ENCODE peak calls at places on chromosome 4, in four cellular contexts. Q, R, T and V are unnamed samples.

GRCh38 chr4:184320630-184321029 is 103.0 kb upstream of the ENPP6 start:
- DNase-seq in R (no peak), Q (no peak), T (no peak), V (no peak)

GRCh38 chr4:161920304-161921052 is 243.3 kb downstream of the FSTL5 start:
- DNase-seq in Q (no peak), R (no peak), T (no peak), V (no peak)

GRCh38 chr4:150173420-150173819 is 95.2 kb downstream of the DCLK2 start:
- DNase-seq in T (no peak), R (no peak), Q (no peak), V (no peak)

GRCh38 chr4:23887989-23888388 is 1.9 kb downstream of the PPARGC1A start:
- DNase-seq in T (no peak), Q (no peak), R (no peak), V (no peak)

GRCh38 chr4:138182838-138183426 is 59.2 kb downstream of the SLC7A11 start:
- DNase-seq in R (no peak), Q (no peak), T (no peak), V (peak)

GRCh38 chr4:21697583-21697982 is 251.0 kb downstream of the KCNIP4 start:
- DNase-seq in T (no peak), R (no peak), Q (no peak), V (no peak)

GRCh38 chr4:153556441-153556815 is 90.3 kb downstream of the TMEM131L start:
- DNase-seq in R (no peak), Q (no peak), T (no peak), V (no peak)

GRCh38 chr4:1194028-1194900 is 21.9 kb upstream of the SPON2 start:
- DNase-seq in R (peak), Q (peak), T (peak), V (no peak)

GRCh38 chr4:1675802-1676137 is 8.3 kb downstream of the FAM53A start:
- DNase-seq in T (no peak), R (no peak), Q (no peak), V (no peak)

GRCh38 chr4:8832130-8832930 is 39.3 kb downstream of the HMX1 start:
- DNase-seq in T (peak), R (peak), Q (no peak), V (no peak)

GRCh38 chr4:33340168-33340567 is 2620.0 kb downstream of the PCDH7 start:
- DNase-seq in R (no peak), T (no peak), Q (no peak), V (no peak)

GRCh38 chr4:124526321-124526720 is 186.2 kb downstream of the ANKRD50 start:
- DNase-seq in R (no peak), Q (no peak), T (no peak), V (no peak)

GRCh38 chr4:4671774-4672349 is 130.0 kb upstream of the STX18 start:
- DNase-seq in Q (no peak), T (no peak), R (no peak), V (no peak)

GRCh38 chr4:38132140-38132673 is 172.0 kb downstream of the PTTG2 start:
- DNase-seq in T (no peak), Q (no peak), R (no peak), V (no peak)

GRCh38 chr4:112516401-112517066 is 554 bp upstream of the NEUROG2 start:
- DNase-seq in Q (no peak), R (no peak), T (no peak), V (no peak)

GRCh38 chr4:46931981-46932380 is 22.9 kb upstream of the COX7B2 start:
- DNase-seq in R (no peak), Q (peak), T (no peak), V (peak)

GRCh38 chr4:72360075-72360474 is 208.9 kb downstream of the ADAMTS3 start:
- DNase-seq in T (no peak), R (no peak), Q (no peak), V (no peak)

GRCh38 chr4:183136880-183137279 is 37.8 kb downstream of the WWC2 start:
- DNase-seq in T (no peak), R (no peak), Q (no peak), V (no peak)

GRCh38 chr4:61254406-61254805 is 54.3 kb downstream of the ADGRL3 start:
- DNase-seq in T (no peak), R (no peak), Q (no peak), V (no peak)

GRCh38 chr4:138967313-138967712 is 48.3 kb upstream of the NOCT start:
- DNase-seq in Q (no peak), R (no peak), T (no peak), V (no peak)

GRCh38 chr4:3517731-3518510 is 14.3 kb downstream of the LRPAP1 start:
- DNase-seq in R (no peak), Q (peak), T (no peak), V (no peak)

GRCh38 chr4:148515248-148515647 is 73.0 kb upstream of the NR3C2 start:
- DNase-seq in Q (no peak), R (no peak), T (no peak), V (no peak)

GRCh38 chr4:123443401-123444297 is 47.1 kb downstream of the SPRY1 start:
- DNase-seq in T (no peak), Q (no peak), R (no peak), V (no peak)

GRCh38 chr4:151690884-151691283 is 69.9 kb downstream of the GATB start:
- DNase-seq in T (no peak), R (no peak), Q (no peak), V (no peak)

GRCh38 chr4:145735330-145735638 is 55.3 kb downstream of the C4orf51 start:
- DNase-seq in R (no peak), T (no peak), Q (peak), V (no peak)

GRCh38 chr4:167717495-167717894 is 374.8 kb upstream of the ANXA10 start:
- DNase-seq in T (no peak), R (no peak), Q (no peak), V (no peak)

GRCh38 chr4:94583938-94584641 is 132.3 kb downstream of the PDLIM5 start:
- DNase-seq in T (no peak), Q (no peak), R (no peak), V (no peak)

GRCh38 chr4:39620551-39620950 is 18.1 kb downstream of the SMIM14 start:
- DNase-seq in R (no peak), T (no peak), Q (no peak), V (no peak)

GRCh38 chr4:73019462-73020047 is 50.0 kb downstream of the COX18 start:
- DNase-seq in R (no peak), T (no peak), Q (no peak), V (peak)

GRCh38 chr4:105624530-105624929 is 72.1 kb downstream of the ARHGEF38 start:
- DNase-seq in Q (peak), T (no peak), R (no peak), V (no peak)

GRCh38 chr4:13559414-13559813 is 15.1 kb upstream of the NKX3-2 start:
- DNase-seq in Q (no peak), T (no peak), R (no peak), V (no peak)

GRCh38 chr4:57499786-57500185 is 389.6 kb upstream of the IGFBP7 start:
- DNase-seq in Q (no peak), R (no peak), T (no peak), V (no peak)

GRCh38 chr4:108350332-108350731 is 181.6 kb upstream of the LEF1 start:
- DNase-seq in R (no peak), Q (no peak), T (no peak), V (no peak)
- H3K4me3 ChIP-seq in R (no peak), Q (no peak), T (no peak), V (no peak)

DNA sequence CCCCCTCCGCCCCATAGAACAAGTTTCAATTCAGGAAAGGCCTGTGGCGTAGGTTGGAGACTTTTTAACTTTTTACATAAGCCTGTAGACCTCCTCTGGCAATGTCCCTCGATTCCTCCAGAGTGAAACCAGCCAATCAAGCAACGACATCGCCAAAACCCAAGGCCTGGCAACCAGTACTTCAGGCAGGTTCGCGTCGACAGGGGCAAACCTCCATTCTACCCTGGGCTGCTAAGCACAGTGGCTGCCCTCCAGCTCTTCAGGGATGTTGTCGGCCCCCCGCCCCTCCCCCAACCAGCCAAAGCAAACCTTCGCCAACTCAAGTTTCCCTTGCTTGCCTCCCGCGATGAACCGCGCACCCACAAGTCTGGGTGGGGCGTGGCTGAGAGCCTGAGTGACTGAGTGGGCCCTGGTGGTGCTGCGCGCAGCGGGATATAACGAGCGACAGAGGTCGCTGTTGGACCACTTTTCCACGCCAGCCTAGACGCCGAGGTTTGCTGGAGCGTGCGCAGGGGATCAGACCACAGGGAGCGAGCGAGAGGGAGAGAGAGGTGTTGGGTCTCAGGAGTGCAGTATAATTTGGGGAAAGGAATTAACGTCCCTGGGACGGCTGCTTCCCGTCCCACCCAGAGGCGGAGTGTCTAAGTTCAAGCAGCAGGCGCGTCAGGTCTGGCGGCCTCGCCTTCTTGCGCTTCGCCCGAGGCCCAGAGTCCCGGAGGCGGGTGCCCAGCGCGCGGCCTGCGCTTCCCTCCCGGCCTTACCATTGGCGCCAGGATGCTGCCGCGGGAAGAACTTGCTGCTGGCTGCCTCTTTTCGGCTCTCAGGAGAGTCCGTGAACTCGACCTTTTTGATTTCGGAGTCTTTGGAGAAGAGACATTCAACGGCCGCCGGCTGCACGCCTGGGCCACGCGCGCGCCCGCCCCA is 9.0 kb upstream of the PITX2 start:
- DNase-seq in T (no peak), Q (peak), R (peak), V (peak)
- H3K4me3 ChIP-seq in T (peak), Q (no peak), R (peak), V (peak)

GRCh38 chr4:67727124-67727850 is 26.3 kb upstream of the UBA6 start:
- DNase-seq in R (no peak), T (no peak), Q (no peak), V (no peak)
- H3K4me3 ChIP-seq in R (no peak), T (no peak), Q (no peak), V (no peak)

DNA sequence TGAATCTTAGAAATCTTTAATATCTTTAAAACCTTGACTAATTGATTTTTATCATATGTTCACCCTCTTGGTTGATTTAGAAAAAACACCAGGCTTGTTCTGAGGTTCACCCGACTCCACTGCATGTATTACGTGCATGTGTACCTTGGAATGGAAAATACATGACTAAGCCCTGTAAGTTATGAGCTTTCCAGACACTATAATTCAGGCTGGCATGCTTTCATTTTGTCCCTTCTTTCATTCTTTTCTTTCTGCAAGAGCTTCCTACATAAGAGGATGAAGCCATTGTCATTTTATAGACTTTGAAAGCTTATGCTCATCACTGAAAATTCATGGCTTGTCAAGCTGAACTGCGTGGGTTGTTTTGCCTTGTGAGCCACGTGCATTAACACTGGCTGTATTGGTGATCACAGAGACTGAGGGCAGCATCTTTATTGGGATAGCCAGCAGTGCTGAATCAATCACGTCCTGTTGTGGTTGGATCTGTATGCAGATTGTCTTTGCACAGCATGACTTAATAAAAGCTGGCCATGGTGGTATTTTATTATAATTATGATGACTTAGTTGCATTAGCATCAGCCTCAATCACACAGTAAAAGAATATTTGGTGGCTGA is 141.9 kb downstream of the SLIT2 start:
- DNase-seq in Q (no peak), T (no peak), R (no peak), V (no peak)
- H3K4me3 ChIP-seq in Q (no peak), T (no peak), R (no peak), V (no peak)

GRCh38 chr4:120049732-120050494 is 16.7 kb downstream of the MAD2L1 start:
- DNase-seq in Q (peak), T (peak), R (no peak), V (peak)
- H3K4me3 ChIP-seq in Q (peak), T (peak), R (no peak), V (no peak)

DNA sequence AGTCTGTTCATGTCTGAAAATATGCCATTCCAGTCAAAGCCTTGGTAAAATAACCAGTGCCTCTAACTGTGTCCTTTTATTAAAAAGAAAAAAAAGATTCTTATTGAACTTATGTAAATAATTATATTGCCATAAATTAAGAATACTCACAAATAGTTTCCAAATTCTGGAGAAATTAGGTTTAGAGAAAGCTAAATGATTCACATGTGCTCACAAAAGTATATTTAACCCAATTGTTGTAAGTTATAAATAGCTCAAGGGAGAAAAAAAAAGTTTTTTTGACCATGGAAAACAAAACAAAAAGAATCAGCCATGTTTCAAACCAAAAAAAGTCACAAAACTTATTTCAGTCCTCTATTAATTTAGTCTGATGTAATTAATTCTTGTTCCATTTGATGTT is 25.3 kb upstream of the HERC6 start:
- DNase-seq in T (no peak), R (no peak), Q (no peak), V (no peak)
- H3K4me3 ChIP-seq in T (no peak), R (no peak), Q (no peak), V (no peak)

DNA sequence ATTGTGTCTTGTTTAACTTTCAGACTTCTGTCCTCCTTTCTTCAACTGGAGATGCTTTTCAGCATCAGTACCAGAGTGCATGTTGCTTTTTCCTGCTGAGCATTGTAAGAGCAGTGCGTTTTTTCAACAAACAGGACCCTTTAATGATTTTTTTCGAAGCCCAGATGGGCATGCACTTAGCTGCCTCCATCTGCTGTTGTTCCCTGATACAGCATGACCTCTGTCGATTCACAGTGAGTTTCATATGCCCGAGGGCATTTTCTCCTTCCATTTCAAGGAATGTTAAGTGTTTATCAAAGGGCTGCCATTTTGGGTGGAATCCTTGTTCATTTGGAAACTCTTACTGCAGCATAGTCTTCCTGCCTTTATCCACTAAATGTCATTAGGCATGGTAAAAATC is 428.6 kb downstream of the DTHD1 start:
- DNase-seq in Q (no peak), R (no peak), T (no peak), V (no peak)
- H3K4me3 ChIP-seq in Q (no peak), R (no peak), T (no peak), V (no peak)

GRCh38 chr4:89753601-89754066 is 83.3 kb downstream of the SNCA start:
- DNase-seq in R (no peak), Q (no peak), T (no peak), V (no peak)
- H3K4me3 ChIP-seq in R (no peak), Q (no peak), T (no peak), V (no peak)

GRCh38 chr4:10163296-10163695 is 46.7 kb upstream of the WDR1 start:
- DNase-seq in R (no peak), T (no peak), Q (no peak), V (no peak)
- H3K4me3 ChIP-seq in R (no peak), T (no peak), Q (no peak), V (no peak)

GRCh38 chr4:74038161-74039064 is at the start of gene CXCL3:
- DNase-seq in T (peak), R (peak), Q (peak), V (no peak)

GRCh38 chr4:74033721-74034120 is 4.8 kb downstream of the CXCL3 start:
- DNase-seq in T (no peak), Q (no peak), R (no peak), V (no peak)

GRCh38 chr4:74039065-74039763 is 725 bp upstream of the CXCL3 start:
- DNase-seq in Q (no peak), R (no peak), T (no peak), V (no peak)

GRCh38 chr4:74041418-74041817 is 2.9 kb upstream of the CXCL3 start:
- DNase-seq in T (no peak), R (no peak), Q (no peak), V (no peak)

DNA sequence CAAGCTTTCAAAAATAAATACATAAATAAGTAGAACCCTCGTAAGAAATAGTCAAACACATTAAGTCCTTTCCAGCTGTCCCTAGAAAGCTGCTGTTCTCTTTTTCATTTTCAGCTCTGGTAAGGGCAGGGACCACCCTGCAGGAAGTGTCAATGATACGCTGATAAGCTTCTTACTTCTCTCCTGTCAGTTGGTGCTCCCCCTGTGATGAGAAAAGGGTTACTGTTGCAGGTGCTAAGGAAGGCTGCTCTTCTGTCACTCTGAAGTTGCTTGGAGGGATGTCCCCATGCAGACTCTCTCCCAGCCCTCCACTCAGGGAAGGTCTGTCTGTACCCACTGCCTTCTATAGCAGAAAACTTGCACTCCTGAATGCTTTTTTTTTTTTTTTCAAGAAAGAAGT is 1.4 kb downstream of the CXCL3 start:
- DNase-seq in Q (no peak), R (no peak), T (no peak), V (peak)
- H3K4me3 ChIP-seq in Q (no peak), R (peak), T (peak), V (no peak)